ENCODE peak calls at places on chromosome 10, in four cellular contexts. D, V, T and O are unnamed samples.

GRCh38 chr10:98270026-98270740 is 2.2 kb upstream of the LOXL4 start:
- DNase-seq in D (no peak), V (no peak), T (no peak), O (no peak)

GRCh38 chr10:33129181-33129928 is 171.3 kb upstream of the ITGB1 start:
- DNase-seq in D (peak), V (peak), T (peak), O (no peak)

GRCh38 chr10:29761916-29762315 is 127.1 kb upstream of the SVIL start:
- DNase-seq in D (peak), V (no peak), T (no peak), O (no peak)

GRCh38 chr10:36666451-36666850 is 458.9 kb upstream of the ANKRD30A start:
- DNase-seq in D (no peak), V (no peak), T (no peak), O (no peak)

GRCh38 chr10:11871470-11871869 is 48.3 kb downstream of the PROSER2 start:
- DNase-seq in D (no peak), V (no peak), T (no peak), O (no peak)

GRCh38 chr10:33098966-33099663 is 141.1 kb upstream of the ITGB1 start:
- DNase-seq in D (no peak), V (no peak), T (no peak), O (no peak)

GRCh38 chr10:49568235-49568634 is 29.3 kb upstream of the ERCC6 start:
- DNase-seq in D (no peak), V (no peak), T (no peak), O (no peak)

GRCh38 chr10:44046605-44047004 is 338.3 kb downstream of the CXCL12 start:
- DNase-seq in D (no peak), V (no peak), T (no peak), O (no peak)

GRCh38 chr10:43255644-43256431 is 11.0 kb downstream of the RASGEF1A start:
- DNase-seq in D (peak), V (no peak), T (no peak), O (peak)

GRCh38 chr10:84405662-84406061 is 77.3 kb downstream of the CCSER2 start:
- DNase-seq in D (no peak), V (no peak), T (no peak), O (no peak)

GRCh38 chr10:22655312-22655973 is 58.9 kb downstream of the PIP4K2A start:
- DNase-seq in D (peak), V (no peak), T (no peak), O (no peak)

GRCh38 chr10:61486738-61487396 is 33.7 kb upstream of the TMEM26 start:
- DNase-seq in D (no peak), V (no peak), T (no peak), O (no peak)

GRCh38 chr10:80457554-80458262 is 3.6 kb downstream of the TSPAN14 start:
- DNase-seq in D (no peak), V (no peak), T (no peak), O (no peak)

GRCh38 chr10:120962386-120963052 is 111.4 kb downstream of the WDR11 start:
- DNase-seq in D (no peak), V (no peak), T (no peak), O (no peak)

GRCh38 chr10:36114913-36115312 is 472.8 kb upstream of the FZD8 start:
- DNase-seq in D (peak), V (no peak), T (no peak), O (no peak)

GRCh38 chr10:86523348-86523747 is 1.8 kb upstream of the WAPL start:
- DNase-seq in D (peak), V (no peak), T (no peak), O (no peak)

GRCh38 chr10:126646101-126646500 is 24.4 kb downstream of the C10orf90 start:
- DNase-seq in D (no peak), V (no peak), T (no peak), O (no peak)

GRCh38 chr10:23418051-23418681 is 20.7 kb upstream of the OTUD1 start:
- DNase-seq in D (no peak), V (no peak), T (no peak), O (no peak)

GRCh38 chr10:110993024-110993693 is 73.8 kb downstream of the SHOC2 start:
- DNase-seq in D (no peak), V (no peak), T (no peak), O (no peak)

GRCh38 chr10:86666538-86666937 is 1.8 kb upstream of the LDB3 start:
- DNase-seq in D (no peak), V (no peak), T (peak), O (no peak)

GRCh38 chr10:116403740-116404250 is 23.9 kb upstream of the PNLIPRP3 start:
- DNase-seq in D (no peak), V (no peak), T (no peak), O (no peak)

GRCh38 chr10:49605939-49606509 is 4.1 kb upstream of the SLC18A3 start:
- DNase-seq in D (no peak), V (peak), T (no peak), O (peak)

GRCh38 chr10:32150532-32151101 is 94.4 kb upstream of the KIF5B start:
- DNase-seq in D (no peak), V (no peak), T (no peak), O (no peak)

GRCh38 chr10:29151011-29151410 is 137.9 kb upstream of the LYZL1 start:
- DNase-seq in D (no peak), V (no peak), T (no peak), O (no peak)

GRCh38 chr10:5547934-5548660 is 23.3 kb downstream of the CALML3 start:
- DNase-seq in D (peak), V (no peak), T (no peak), O (peak)

GRCh38 chr10:21519981-21520436 is 5.5 kb downstream of the SKIDA1 start:
- DNase-seq in D (peak), V (no peak), T (no peak), O (no peak)

GRCh38 chr10:53786236-53786635 is 1013.7 kb upstream of the MBL2 start:
- DNase-seq in D (peak), V (no peak), T (no peak), O (no peak)

GRCh38 chr10:58464956-58465355 is 47.7 kb upstream of the BICC1 start:
- DNase-seq in D (no peak), V (no peak), T (no peak), O (no peak)

GRCh38 chr10:124225468-124226270 is 132.3 kb upstream of the CHST15 start:
- DNase-seq in D (no peak), V (no peak), T (no peak), O (no peak)

GRCh38 chr10:109972372-109973001 is 35.3 kb upstream of the ADD3 start:
- DNase-seq in D (no peak), V (no peak), T (no peak), O (no peak)

GRCh38 chr10:114304566-114305421 is 65.7 kb downstream of the VWA2 start:
- DNase-seq in D (peak), V (no peak), T (peak), O (no peak)

GRCh38 chr10:5508161-5508604 is 8.8 kb upstream of the CALML5 start:
- DNase-seq in D (no peak), V (no peak), T (no peak), O (no peak)

GRCh38 chr10:73768881-73769280 is 13.0 kb upstream of the CHCHD1 start:
- DNase-seq in D (no peak), V (no peak), T (no peak), O (no peak)
- TF ChIP-seq POLR2A in D (no peak), V (no peak), T (no peak), O (no peak)

DNA sequence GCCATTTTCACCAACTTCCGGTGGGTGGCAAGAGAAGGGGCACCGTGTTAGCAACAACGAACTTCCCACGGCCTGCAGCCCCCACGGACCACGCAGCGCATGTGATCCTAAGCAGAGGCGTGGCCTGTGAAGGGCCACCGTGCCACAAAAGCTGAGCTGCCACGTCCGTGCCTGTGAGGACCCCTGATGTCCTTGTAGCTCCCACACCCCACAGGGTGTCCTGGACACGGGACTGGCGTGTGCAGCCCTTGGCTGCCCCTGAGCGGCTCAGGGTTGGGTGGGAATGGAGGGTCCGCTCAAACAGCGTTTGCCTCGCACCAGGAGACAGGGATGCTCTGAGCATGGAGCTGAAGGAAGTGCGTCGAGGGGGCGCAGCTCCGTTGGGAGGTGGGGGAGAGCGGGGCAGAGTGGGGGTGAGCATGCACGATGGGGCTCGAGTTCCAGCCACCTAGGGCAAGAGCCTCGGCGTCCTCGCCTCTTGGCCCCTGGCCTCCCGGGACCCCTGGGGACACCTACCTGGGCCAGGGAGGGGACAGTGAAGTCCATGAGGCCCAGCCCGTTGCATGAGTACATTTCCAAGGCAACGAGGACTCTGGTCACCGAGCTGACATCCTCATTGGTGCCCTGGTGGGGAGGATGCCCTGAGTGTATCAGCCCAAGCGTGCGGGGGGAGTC is 33.6 kb downstream of the CFAP46 start:
- DNase-seq in D (no peak), V (no peak), T (no peak), O (no peak)
- TF ChIP-seq CTCF in D (no peak), V (no peak), T (no peak), O (no peak)

GRCh38 chr10:95653895-95654294 is 2.6 kb downstream of the ALDH18A1 start:
- DNase-seq in D (no peak), V (no peak), T (no peak), O (no peak)

GRCh38 chr10:95657250-95657649 is 739 bp upstream of the ALDH18A1 start:
- DNase-seq in D (no peak), V (no peak), T (no peak), O (no peak)

GRCh38 chr10:95660283-95660682 is 3.8 kb upstream of the ALDH18A1 start:
- DNase-seq in D (no peak), V (no peak), T (no peak), O (no peak)

GRCh38 chr10:95655571-95656290 is 780 bp downstream of the ALDH18A1 start:
- DNase-seq in D (peak), V (no peak), T (no peak), O (peak)

DNA sequence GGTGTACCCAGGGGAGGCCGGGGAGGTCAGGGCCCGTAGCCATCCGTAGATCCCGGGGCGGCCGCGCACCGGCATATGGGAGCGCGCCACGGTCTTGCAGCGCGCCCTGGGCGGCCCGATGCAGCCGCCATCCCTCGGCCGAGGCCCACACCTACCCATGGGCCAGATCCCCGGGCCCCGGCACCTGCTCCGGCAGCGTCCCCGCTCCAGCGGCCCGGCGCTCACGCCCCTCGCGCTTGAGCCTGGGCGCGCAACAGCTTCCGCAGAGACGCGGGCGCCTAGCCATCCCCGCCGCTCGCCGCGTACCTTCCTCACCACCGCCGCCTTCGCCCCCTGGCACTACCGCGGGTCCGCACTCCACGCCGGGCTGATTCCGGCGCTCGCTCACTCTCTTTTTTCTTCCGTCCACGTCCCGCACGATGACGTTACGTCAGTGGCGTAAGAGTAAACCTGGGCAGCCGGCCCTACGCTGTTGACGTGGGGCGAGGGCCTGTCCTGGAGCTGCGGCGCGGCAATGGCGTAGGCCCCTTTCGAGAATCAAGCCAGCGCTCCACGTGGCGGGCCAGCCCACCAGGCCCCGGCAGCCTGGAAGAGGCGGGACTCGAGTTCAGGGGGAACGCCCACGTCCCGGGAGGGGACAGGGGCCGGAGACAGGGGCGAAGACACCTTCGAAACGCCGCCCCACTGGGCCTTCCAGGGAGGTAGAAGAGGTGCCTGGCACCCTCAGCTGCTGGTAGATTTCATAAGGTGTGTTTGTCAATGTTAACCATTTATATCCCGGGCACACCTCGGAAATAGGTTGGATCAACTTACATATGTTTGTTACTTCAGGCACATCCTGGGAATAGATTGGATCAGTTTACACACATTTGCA is at the start of gene ALDH18A1:
- DNase-seq in D (peak), V (peak), T (peak), O (peak)
- TF ChIP-seq POLR2A in D (peak), V (peak), T (no peak), O (no peak)

DNA sequence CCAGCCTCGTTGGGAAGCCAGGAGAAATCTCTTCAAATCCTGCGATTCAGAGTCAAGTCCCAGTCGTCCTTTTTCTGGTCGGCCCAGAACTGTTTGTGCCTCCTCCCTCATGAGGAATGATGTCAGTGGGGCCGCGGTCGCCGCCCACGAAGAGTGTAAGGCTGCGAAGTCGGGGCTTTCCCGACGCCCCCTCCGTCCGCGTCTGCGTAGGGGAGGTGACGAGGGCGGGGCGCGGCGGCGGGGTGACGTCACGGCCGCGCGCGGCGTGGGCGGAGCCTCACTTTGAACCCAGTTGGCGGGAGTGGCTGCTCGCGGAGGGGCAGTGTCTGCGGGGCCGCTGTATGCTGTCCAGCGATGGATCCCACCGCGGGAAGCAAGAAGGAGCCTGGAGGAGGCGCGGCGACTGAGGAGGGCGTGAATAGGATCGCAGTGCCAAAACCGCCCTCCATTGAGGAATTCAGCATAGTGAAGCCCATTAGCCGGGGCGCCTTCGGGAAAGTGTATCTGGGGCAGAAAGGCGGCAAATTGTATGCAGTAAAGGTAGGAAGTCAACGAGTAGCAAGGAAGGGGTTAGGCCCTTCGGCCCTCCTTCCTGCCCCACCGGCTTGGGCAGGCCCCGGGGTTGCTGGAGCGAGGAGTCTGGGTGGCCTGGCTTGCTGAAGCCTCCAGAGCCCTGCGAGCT is at the start of gene MASTL:
- DNase-seq in D (peak), V (peak), T (peak), O (peak)
- TF ChIP-seq CTCF in D (no peak), V (no peak), T (no peak), O (no peak)

GRCh38 chr10:89391882-89392756 is at the start of gene IFIT1:
- DNase-seq in D (peak), V (peak), T (peak), O (no peak)
- TF ChIP-seq POLR2A in D (no peak), V (peak), T (no peak), O (no peak)

GRCh38 chr10:113139695-113140094 is 189.6 kb downstream of the TCF7L2 start:
- DNase-seq in D (no peak), V (no peak), T (no peak), O (no peak)
- TF ChIP-seq CTCF in D (peak), V (no peak), T (no peak), O (no peak)

DNA sequence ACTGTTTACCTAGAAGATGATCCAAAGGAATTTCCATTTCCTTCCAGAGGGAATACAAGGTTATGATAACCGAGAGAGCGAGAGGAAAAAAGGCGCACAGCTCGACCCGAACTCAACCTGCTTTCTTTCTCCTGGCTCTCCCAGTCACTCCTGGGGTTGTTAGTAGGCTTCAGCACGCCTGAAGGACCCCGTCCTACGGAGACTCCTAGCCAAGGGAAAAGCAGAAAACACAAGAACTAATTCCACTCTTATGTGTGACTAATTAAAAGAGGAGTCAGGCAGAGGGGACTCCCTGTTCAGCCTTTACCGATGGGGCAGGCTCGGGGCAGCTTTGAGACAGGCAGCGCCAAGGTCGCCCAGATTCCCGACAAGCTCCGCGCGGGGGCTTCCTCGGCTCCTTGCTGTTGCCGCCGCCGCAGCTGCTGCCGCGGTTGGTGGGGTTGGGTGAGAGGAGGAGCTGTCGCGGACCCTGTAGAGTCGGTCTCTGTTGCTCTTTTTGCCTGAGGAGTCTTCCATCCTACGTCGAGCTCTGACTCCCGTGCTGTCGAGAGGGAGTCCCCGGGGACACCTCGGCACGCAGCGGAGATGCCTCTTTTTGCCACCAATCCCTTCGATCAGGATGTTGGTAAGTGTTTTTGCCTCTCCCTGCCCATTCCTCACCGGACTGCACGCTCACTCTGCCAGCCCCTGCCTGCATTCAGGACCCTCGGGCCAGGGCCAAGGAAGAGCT is at the start of gene STAM:
- DNase-seq in D (peak), V (peak), T (peak), O (peak)
- TF ChIP-seq POLR2A in D (peak), V (peak), T (no peak), O (no peak)

GRCh38 chr10:129770286-129770685 is 193.8 kb downstream of the EBF3 start:
- DNase-seq in D (no peak), V (peak), T (no peak), O (no peak)

GRCh38 chr10:129766611-129767550 is 197.2 kb downstream of the EBF3 start:
- DNase-seq in D (no peak), V (peak), T (peak), O (no peak)

GRCh38 chr10:129767751-129768150 is 196.3 kb downstream of the EBF3 start:
- DNase-seq in D (no peak), V (peak), T (no peak), O (no peak)

GRCh38 chr10:129769381-129770116 is 194.5 kb downstream of the EBF3 start:
- DNase-seq in D (no peak), V (peak), T (no peak), O (no peak)

DNA sequence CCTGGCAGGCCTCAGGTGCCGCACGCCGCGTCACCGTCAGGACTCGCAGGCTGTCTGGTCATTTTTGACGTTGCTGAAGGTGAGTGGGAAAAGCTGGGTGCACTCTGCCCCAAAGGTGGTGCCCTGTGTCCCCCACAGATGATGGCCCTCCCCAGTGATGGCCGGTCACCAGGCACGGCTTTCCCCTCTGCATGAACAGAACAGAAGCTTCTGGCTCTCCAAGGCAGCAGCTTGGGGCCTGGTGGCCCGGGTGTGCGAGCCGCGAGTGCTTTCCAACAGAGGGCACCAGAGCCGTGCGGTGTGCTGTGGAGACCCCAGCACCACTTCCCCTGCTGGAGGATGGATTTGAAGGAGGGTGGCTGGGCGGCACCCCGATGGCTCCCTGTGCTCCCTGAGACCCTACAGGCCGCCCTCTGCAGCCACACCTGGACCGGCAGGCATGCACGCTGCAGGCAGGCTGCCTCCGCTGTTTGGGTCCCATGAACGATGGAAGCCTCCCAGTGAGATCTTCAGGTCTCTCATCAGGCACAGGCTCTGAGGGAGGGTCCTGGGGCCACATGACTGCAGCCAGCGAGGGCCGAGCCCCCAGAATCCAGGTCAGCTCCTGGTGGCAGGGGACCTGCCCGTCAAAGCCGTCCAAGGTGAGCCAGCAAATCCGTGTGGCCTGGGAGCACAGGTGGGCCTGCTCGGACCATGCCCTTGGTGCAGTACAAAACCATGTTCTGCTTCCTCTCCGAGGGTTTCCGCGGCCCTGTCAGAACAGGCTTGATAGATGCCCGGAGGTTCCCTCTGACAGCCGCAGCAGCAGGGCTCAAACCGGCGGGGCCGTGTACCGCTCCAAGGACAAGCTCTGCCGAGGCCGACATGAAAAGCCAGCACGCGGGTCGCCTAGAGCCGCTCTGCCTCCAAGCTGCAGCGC is 195.4 kb downstream of the EBF3 start:
- DNase-seq in D (no peak), V (peak), T (no peak), O (peak)
- TF ChIP-seq CTCF in D (no peak), V (no peak), T (no peak), O (no peak)

GRCh38 chr10:129466703-129467345 is at the start of gene MGMT:
- DNase-seq in D (peak), V (peak), T (peak), O (peak)
- TF ChIP-seq POLR2A in D (peak), V (peak), T (no peak), O (no peak)